ENCODE peak calls at places on chromosomes 5 and 9, in five cellular contexts. F is EH, V is H9, K is GM12865, R is NCI-H1105. E is an unnamed sample.

GRCh38 chr5:88677502-88677901 is 205.5 kb downstream of the MEF2C start:
- DNase-seq in V (no peak), F (no peak), R (no peak), K (no peak), E (no peak)

GRCh38 chr9:16806674-16807073 is 63.8 kb downstream of the BNC2 start:
- DNase-seq in K (no peak), F (no peak), R (no peak), V (no peak), E (no peak)

GRCh38 chr9:91500509-91501011 is 76.9 kb upstream of the NFIL3 start:
- DNase-seq in F (peak), V (no peak), K (no peak), R (no peak), E (no peak)

GRCh38 chr5:78361226-78361993 is 993 bp downstream of the SCAMP1 start:
- DNase-seq in F (peak), R (peak), K (peak), V (no peak), E (no peak)

GRCh38 chr5:71998746-71999145 is 108.5 kb upstream of the MAP1B start:
- DNase-seq in F (no peak), R (no peak), K (no peak), V (no peak), E (no peak)

GRCh38 chr9:109409998-109410397 is 88.1 kb downstream of the PTPN3 start:
- DNase-seq in V (peak), R (no peak), F (no peak), K (no peak), E (peak)

GRCh38 chr5:2877520-2877919 is 126.0 kb upstream of the IRX2 start:
- DNase-seq in R (no peak), K (no peak), F (no peak), V (peak), E (peak)

GRCh38 chr5:33120671-33121070 is 320.1 kb upstream of the TARS1 start:
- DNase-seq in K (no peak), F (peak), R (no peak), V (no peak), E (no peak)

GRCh38 chr9:18238752-18239151 is 235.2 kb upstream of the ADAMTSL1 start:
- DNase-seq in K (no peak), V (no peak), R (no peak), F (peak), E (no peak)

GRCh38 chr5:74290634-74291033 is 349.9 kb downstream of the ENC1 start:
- DNase-seq in V (no peak), F (peak), R (no peak), K (no peak), E (no peak)

GRCh38 chr5:51990241-51990640 is 607.0 kb downstream of the ISL1 start:
- DNase-seq in F (no peak), V (no peak), R (no peak), K (no peak), E (no peak)

GRCh38 chr9:117869287-117869686 is 165.1 kb downstream of the TLR4 start:
- DNase-seq in V (no peak), K (no peak), R (no peak), F (no peak), E (no peak)

GRCh38 chr9:3256571-3256970 is 269.2 kb downstream of the RFX3 start:
- DNase-seq in K (no peak), V (no peak), R (no peak), F (no peak), E (no peak)

GRCh38 chr5:74318985-74319563 is 321.5 kb downstream of the ENC1 start:
- DNase-seq in V (no peak), R (no peak), F (peak), K (no peak), E (no peak)

GRCh38 chr5:24623018-24623417 is 21.8 kb downstream of the CDH10 start:
- DNase-seq in R (peak), F (no peak), K (no peak), V (no peak), E (no peak)

GRCh38 chr5:181198905-181199519 is 6.0 kb downstream of the TRIM7 start:
- DNase-seq in K (peak), R (no peak), V (no peak), F (no peak), E (no peak)

GRCh38 chr5:55544341-55544740 is 9.6 kb upstream of the PLPP1 start:
- DNase-seq in K (no peak), V (no peak), R (no peak), F (peak), E (no peak)

GRCh38 chr9:130579738-130580463 is 524 bp downstream of the FUBP3 start:
- DNase-seq in V (no peak), R (no peak), F (no peak), K (no peak), E (no peak)

GRCh38 chr9:21682981-21683380 is 119.5 kb upstream of the MTAP start:
- DNase-seq in F (peak), K (no peak), V (no peak), R (no peak), E (no peak)

GRCh38 chr5:10663531-10664183 is 97.4 kb downstream of the DAP start:
- DNase-seq in K (no peak), F (peak), R (no peak), V (no peak), E (no peak)

GRCh38 chr5:13350754-13351153 is 593.7 kb downstream of the DNAH5 start:
- DNase-seq in K (no peak), V (no peak), R (no peak), F (no peak), E (no peak)